ENCODE peak calls at places on chromosomes 2 and 18, in seven cellular contexts. One of them, this sample, is unnamed.

GRCh38 chr18:13381907-13382682 is 163.5 kb downstream of the LDLRAD4 start:
- DNase-seq in suprapubic skin: peak; percentile 71
- DNase-seq in GM06990: no peak
- DNase-seq in choroid plexus epithelial cell: peak; percentile 83
- DNase-seq in GM10248: peak; percentile 60
- DNase-seq in colonic mucosa: peak; percentile 55
- DNase-seq in cardiac muscle cell: peak; percentile 75
- DNase-seq in this sample: peak; percentile 75

GRCh38 chr2:181106229-181106628 is 125.8 kb downstream of the UBE2E3 start:
- DNase-seq in suprapubic skin: no peak
- DNase-seq in GM06990: no peak
- DNase-seq in choroid plexus epithelial cell: no peak
- DNase-seq in GM10248: no peak
- DNase-seq in colonic mucosa: no peak
- DNase-seq in cardiac muscle cell: no peak
- DNase-seq in this sample: no peak

GRCh38 chr2:96158554-96158940 is 13.3 kb upstream of the DUSP2 start:
- DNase-seq in suprapubic skin: no peak
- DNase-seq in GM06990: no peak
- DNase-seq in choroid plexus epithelial cell: no peak
- DNase-seq in GM10248: peak; percentile 22
- DNase-seq in colonic mucosa: no peak
- DNase-seq in cardiac muscle cell: no peak
- DNase-seq in this sample: peak; percentile 87

GRCh38 chr2:1748741-1749488 is 4.6 kb upstream of the PXDN start:
- DNase-seq in suprapubic skin: no peak
- DNase-seq in GM06990: no peak
- DNase-seq in choroid plexus epithelial cell: no peak
- DNase-seq in GM10248: no peak
- DNase-seq in colonic mucosa: peak; percentile 4
- DNase-seq in cardiac muscle cell: peak; percentile 34
- DNase-seq in this sample: no peak

GRCh38 chr18:8001711-8002110 is 434.6 kb downstream of the PTPRM start:
- DNase-seq in suprapubic skin: no peak
- DNase-seq in GM06990: no peak
- DNase-seq in choroid plexus epithelial cell: no peak
- DNase-seq in GM10248: no peak
- DNase-seq in colonic mucosa: no peak
- DNase-seq in cardiac muscle cell: no peak
- DNase-seq in this sample: no peak

GRCh38 chr2:177633111-177633510 is 240.5 kb downstream of the AGPS start:
- DNase-seq in suprapubic skin: no peak
- DNase-seq in GM06990: no peak
- DNase-seq in choroid plexus epithelial cell: no peak
- DNase-seq in GM10248: no peak
- DNase-seq in colonic mucosa: no peak
- DNase-seq in cardiac muscle cell: no peak
- DNase-seq in this sample: no peak

GRCh38 chr18:8177330-8178016 is 431.8 kb upstream of the RAB12 start:
- DNase-seq in suprapubic skin: no peak
- DNase-seq in GM06990: no peak
- DNase-seq in choroid plexus epithelial cell: peak; percentile 83
- DNase-seq in GM10248: no peak
- DNase-seq in colonic mucosa: no peak
- DNase-seq in cardiac muscle cell: peak; percentile 21
- DNase-seq in this sample: no peak

GRCh38 chr2:73238976-73239375 is 4.9 kb downstream of the CCT7 start:
- DNase-seq in suprapubic skin: no peak
- DNase-seq in GM06990: no peak
- DNase-seq in choroid plexus epithelial cell: peak; percentile 13
- DNase-seq in GM10248: no peak
- DNase-seq in colonic mucosa: no peak
- DNase-seq in cardiac muscle cell: no peak
- DNase-seq in this sample: no peak

GRCh38 chr2:195821566-195821932 is 164.5 kb downstream of the SLC39A10 start:
- DNase-seq in suprapubic skin: no peak
- DNase-seq in GM06990: no peak
- DNase-seq in choroid plexus epithelial cell: no peak
- DNase-seq in GM10248: no peak
- DNase-seq in colonic mucosa: no peak
- DNase-seq in cardiac muscle cell: no peak
- DNase-seq in this sample: no peak

GRCh38 chr2:157056200-157056676 is 201.3 kb upstream of the GALNT5 start:
- DNase-seq in suprapubic skin: no peak
- DNase-seq in GM06990: no peak
- DNase-seq in choroid plexus epithelial cell: peak; percentile 86
- DNase-seq in GM10248: no peak
- DNase-seq in colonic mucosa: no peak
- DNase-seq in cardiac muscle cell: peak; percentile 79
- DNase-seq in this sample: no peak

GRCh38 chr2:188519133-188519532 is 227.5 kb downstream of the GULP1 start:
- DNase-seq in suprapubic skin: no peak
- DNase-seq in GM06990: no peak
- DNase-seq in choroid plexus epithelial cell: peak; percentile 49
- DNase-seq in GM10248: no peak
- DNase-seq in colonic mucosa: no peak
- DNase-seq in cardiac muscle cell: peak; percentile 53
- DNase-seq in this sample: no peak

GRCh38 chr2:120769076-120769786 is 33.6 kb downstream of the GLI2 start:
- DNase-seq in suprapubic skin: no peak
- DNase-seq in GM06990: no peak
- DNase-seq in choroid plexus epithelial cell: no peak
- DNase-seq in GM10248: no peak
- DNase-seq in colonic mucosa: no peak
- DNase-seq in cardiac muscle cell: no peak
- DNase-seq in this sample: peak; percentile 63

GRCh38 chr2:24821433-24821891 is 28.2 kb downstream of the CENPO start:
- DNase-seq in suprapubic skin: no peak
- DNase-seq in GM06990: no peak
- DNase-seq in choroid plexus epithelial cell: no peak
- DNase-seq in GM10248: no peak
- DNase-seq in colonic mucosa: no peak
- DNase-seq in cardiac muscle cell: no peak
- DNase-seq in this sample: peak; percentile 77

GRCh38 chr18:11842562-11842961 is 8.7 kb upstream of the CHMP1B start:
- DNase-seq in suprapubic skin: no peak
- DNase-seq in GM06990: no peak
- DNase-seq in choroid plexus epithelial cell: no peak
- DNase-seq in GM10248: no peak
- DNase-seq in colonic mucosa: no peak
- DNase-seq in cardiac muscle cell: no peak
- DNase-seq in this sample: no peak

GRCh38 chr2:241102239-241102803 is at the start of gene MTERF4:
- DNase-seq in suprapubic skin: peak; percentile 92
- DNase-seq in GM06990: peak; percentile 94
- DNase-seq in choroid plexus epithelial cell: peak; percentile 80
- DNase-seq in GM10248: peak; percentile 90
- DNase-seq in colonic mucosa: peak; percentile 90
- DNase-seq in cardiac muscle cell: peak; percentile 85
- DNase-seq in this sample: no peak

GRCh38 chr2:181430406-181431199 is 26.6 kb upstream of the ITGA4 start:
- DNase-seq in suprapubic skin: no peak
- DNase-seq in GM06990: no peak
- DNase-seq in choroid plexus epithelial cell: peak; percentile 14
- DNase-seq in GM10248: no peak
- DNase-seq in colonic mucosa: no peak
- DNase-seq in cardiac muscle cell: peak; percentile 14
- DNase-seq in this sample: no peak

GRCh38 chr2:72982781-72983499 is 65.6 kb downstream of the EMX1 start:
- DNase-seq in suprapubic skin: no peak
- DNase-seq in GM06990: no peak
- DNase-seq in choroid plexus epithelial cell: no peak
- DNase-seq in GM10248: no peak
- DNase-seq in colonic mucosa: no peak
- DNase-seq in cardiac muscle cell: no peak
- DNase-seq in this sample: peak; percentile 62

GRCh38 chr18:12038661-12039417 is 54.8 kb upstream of the ANKRD62 start:
- DNase-seq in suprapubic skin: peak; percentile 92
- DNase-seq in GM06990: peak; percentile 69
- DNase-seq in choroid plexus epithelial cell: peak; percentile 80
- DNase-seq in GM10248: peak; percentile 86
- DNase-seq in colonic mucosa: peak; percentile 84
- DNase-seq in cardiac muscle cell: peak; percentile 86
- DNase-seq in this sample: peak; percentile 86

GRCh38 chr2:174325373-174325772 is 9.4 kb upstream of the SP9 start:
- DNase-seq in suprapubic skin: no peak
- DNase-seq in GM06990: no peak
- DNase-seq in choroid plexus epithelial cell: no peak
- DNase-seq in GM10248: no peak
- DNase-seq in colonic mucosa: no peak
- DNase-seq in cardiac muscle cell: no peak
- DNase-seq in this sample: no peak

DNA sequence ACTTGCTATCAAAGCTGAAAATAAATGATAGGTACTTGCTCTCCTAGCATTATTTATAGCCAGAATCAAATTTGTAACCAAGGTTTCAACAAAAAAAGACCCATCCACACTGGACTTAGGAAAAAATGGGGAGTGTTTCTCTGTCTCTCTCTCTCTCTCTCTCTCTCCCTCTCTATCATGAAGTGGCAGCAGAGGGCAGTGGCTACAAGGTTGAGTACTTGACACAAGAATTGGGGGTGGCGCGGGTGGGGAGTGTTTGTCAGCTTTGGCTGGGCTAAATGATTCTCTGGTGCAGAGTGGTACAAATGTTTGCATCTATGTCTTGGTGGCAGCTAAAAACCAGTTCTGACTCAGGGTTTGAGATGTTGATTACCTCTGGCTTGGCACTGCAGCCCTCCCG is 85.0 kb downstream of the RBM43 start:
- DNase-seq in suprapubic skin: no peak
- DNase-seq in GM06990: no peak
- DNase-seq in choroid plexus epithelial cell: no peak
- DNase-seq in GM10248: no peak
- DNase-seq in colonic mucosa: no peak
- DNase-seq in cardiac muscle cell: no peak
- DNase-seq in this sample: no peak
- TF ChIP-seq CTCF in suprapubic skin: no peak
- TF ChIP-seq CTCF in GM06990: no peak
- TF ChIP-seq CTCF in choroid plexus epithelial cell: no peak
- TF ChIP-seq CTCF in GM10248: no peak
- TF ChIP-seq CTCF in colonic mucosa: no peak
- TF ChIP-seq CTCF in cardiac muscle cell: no peak
- TF ChIP-seq CTCF in this sample: no peak

DNA sequence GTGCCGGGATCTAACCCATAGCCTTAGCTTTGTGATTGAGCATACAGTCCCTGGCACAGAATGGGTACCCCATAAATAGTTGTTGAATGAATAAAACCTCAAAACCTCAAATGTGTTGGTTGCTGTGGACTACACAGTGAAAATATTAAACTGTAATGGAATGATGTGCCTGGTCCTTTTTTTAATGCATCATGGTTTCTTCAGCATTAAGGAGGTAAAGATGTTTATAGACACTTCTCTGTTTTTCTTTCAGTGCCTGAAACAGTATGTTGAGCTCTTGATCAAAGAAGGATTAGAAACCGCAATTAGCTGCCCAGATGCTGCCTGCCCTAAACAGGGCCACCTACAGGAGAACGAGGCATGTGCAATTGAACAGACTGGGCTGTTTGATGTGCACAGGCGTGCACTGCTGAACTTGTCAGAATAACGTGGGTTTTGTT is 97.0 kb downstream of the RNF144A start:
- DNase-seq in suprapubic skin: no peak
- DNase-seq in GM06990: no peak
- DNase-seq in choroid plexus epithelial cell: peak; percentile 80
- DNase-seq in GM10248: peak; percentile 43
- DNase-seq in colonic mucosa: no peak
- DNase-seq in cardiac muscle cell: peak; percentile 51
- DNase-seq in this sample: no peak
- TF ChIP-seq CTCF in suprapubic skin: peak; percentile 37
- TF ChIP-seq CTCF in GM06990: peak; percentile 63
- TF ChIP-seq CTCF in choroid plexus epithelial cell: peak; percentile 84
- TF ChIP-seq CTCF in GM10248: peak; percentile 51
- TF ChIP-seq CTCF in colonic mucosa: peak; percentile 21
- TF ChIP-seq CTCF in cardiac muscle cell: peak; percentile 66
- TF ChIP-seq CTCF in this sample: peak; percentile 69

GRCh38 chr2:47402805-47403691 is at the start of gene MSH2:
- DNase-seq in suprapubic skin: peak; percentile 97
- DNase-seq in GM06990: peak; percentile 95
- DNase-seq in choroid plexus epithelial cell: peak; percentile 93
- DNase-seq in GM10248: peak; percentile 99
- DNase-seq in colonic mucosa: peak; percentile 94
- DNase-seq in cardiac muscle cell: peak; percentile 95
- DNase-seq in this sample: peak; percentile 95

GRCh38 chr2:47404356-47404755 is 1.4 kb downstream of the MSH2 start:
- DNase-seq in suprapubic skin: no peak
- DNase-seq in GM06990: no peak
- DNase-seq in choroid plexus epithelial cell: no peak
- DNase-seq in GM10248: no peak
- DNase-seq in colonic mucosa: peak; percentile 44
- DNase-seq in cardiac muscle cell: no peak
- DNase-seq in this sample: peak; percentile 30

GRCh38 chr2:47402555-47402804 is 476 bp upstream of the MSH2 start:
- DNase-seq in suprapubic skin: no peak
- DNase-seq in GM06990: no peak
- DNase-seq in choroid plexus epithelial cell: peak; percentile 39
- DNase-seq in GM10248: no peak
- DNase-seq in colonic mucosa: no peak
- DNase-seq in cardiac muscle cell: peak; percentile 20
- DNase-seq in this sample: no peak

GRCh38 chr2:47403829-47404228 is 873 bp downstream of the MSH2 start:
- DNase-seq in suprapubic skin: no peak
- DNase-seq in GM06990: no peak
- DNase-seq in choroid plexus epithelial cell: no peak
- DNase-seq in GM10248: no peak
- DNase-seq in colonic mucosa: no peak
- DNase-seq in cardiac muscle cell: no peak
- DNase-seq in this sample: peak; percentile 32

GRCh38 chr2:47401789-47402554 is 984 bp upstream of the MSH2 start:
- DNase-seq in suprapubic skin: no peak
- DNase-seq in GM06990: no peak
- DNase-seq in choroid plexus epithelial cell: no peak
- DNase-seq in GM10248: no peak
- DNase-seq in colonic mucosa: no peak
- DNase-seq in cardiac muscle cell: no peak
- DNase-seq in this sample: peak; percentile 50
- TF ChIP-seq CTCF in suprapubic skin: no peak
- TF ChIP-seq CTCF in GM06990: no peak
- TF ChIP-seq CTCF in choroid plexus epithelial cell: no peak
- TF ChIP-seq CTCF in GM10248: no peak
- TF ChIP-seq CTCF in colonic mucosa: no peak
- TF ChIP-seq CTCF in cardiac muscle cell: no peak
- TF ChIP-seq CTCF in this sample: no peak

DNA sequence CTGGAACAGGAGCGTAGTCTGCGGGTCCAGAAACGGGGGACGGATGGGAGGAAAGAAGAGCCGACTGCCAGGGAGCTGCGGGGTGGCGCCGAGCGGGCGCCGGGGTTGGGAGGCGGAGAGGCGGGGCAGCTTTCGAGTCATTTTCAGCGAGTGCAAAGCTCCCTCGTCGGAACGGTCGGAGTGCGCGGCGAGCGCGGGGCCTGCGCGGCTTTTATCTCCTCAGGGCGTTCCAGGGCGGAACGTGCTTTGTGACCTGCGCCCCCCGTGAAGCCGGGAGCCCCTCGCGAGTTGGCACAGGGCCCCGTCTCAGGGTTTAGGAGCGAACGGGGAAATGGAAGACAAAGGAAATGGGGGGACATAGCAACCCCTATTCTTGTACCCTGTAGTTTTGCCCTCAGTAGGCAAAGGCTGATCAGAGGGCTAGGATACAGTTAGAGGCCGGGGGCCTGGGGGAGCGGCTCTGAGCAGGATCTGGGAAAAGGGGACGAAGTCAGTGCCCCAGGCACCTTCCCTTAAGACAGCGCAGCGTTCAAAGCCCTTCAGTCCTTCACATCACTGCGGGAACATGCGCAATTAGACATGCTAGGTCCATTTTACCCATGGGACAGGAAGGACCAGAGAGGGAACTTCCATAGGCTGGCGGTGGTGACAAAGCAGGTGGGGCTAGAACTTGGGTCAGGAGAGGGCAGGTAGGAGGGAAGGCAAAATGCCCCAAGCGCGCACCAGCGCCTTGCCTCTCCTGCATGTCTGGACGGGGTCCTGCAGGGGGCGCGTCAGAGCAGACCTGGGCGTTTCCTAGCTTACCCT is 60.1 kb upstream of the IL1RL1 start:
- DNase-seq in suprapubic skin: no peak
- DNase-seq in GM06990: peak; percentile 28
- DNase-seq in choroid plexus epithelial cell: peak; percentile 44
- DNase-seq in GM10248: peak; percentile 72
- DNase-seq in colonic mucosa: peak; percentile 81
- DNase-seq in cardiac muscle cell: peak; percentile 64
- DNase-seq in this sample: peak; percentile 83
- TF ChIP-seq CTCF in suprapubic skin: peak; percentile 73
- TF ChIP-seq CTCF in GM06990: peak; percentile 63
- TF ChIP-seq CTCF in choroid plexus epithelial cell: peak; percentile 58
- TF ChIP-seq CTCF in GM10248: peak; percentile 75
- TF ChIP-seq CTCF in colonic mucosa: peak; percentile 74
- TF ChIP-seq CTCF in cardiac muscle cell: peak; percentile 72
- TF ChIP-seq CTCF in this sample: peak; percentile 89